ENCODE peak calls at places on chromosomes 6 and 20, in seven cellular contexts. J is stomach, P is suprapubic skin, C is heart left ventricle, A is uterus, F is Peyer's patch, V is ovary. Z is an unnamed sample.

GRCh38 chr6:18058429-18058828 is 64.0 kb downstream of the NHLRC1 start:
- DNase-seq in J (no peak), P (no peak), C (no peak), A (no peak), F (no peak), V (no peak), Z (no peak)

GRCh38 chr6:121354764-121355163 is 20.5 kb upstream of the TBC1D32 start:
- DNase-seq in J (no peak), P (no peak), C (no peak), A (no peak), F (no peak), V (no peak), Z (no peak)

GRCh38 chr6:151440930-151441329 is 11.0 kb downstream of the RMND1 start:
- DNase-seq in J (no peak), P (no peak), C (no peak), A (no peak), F (no peak), V (no peak), Z (no peak)

GRCh38 chr6:154247119-154247814 is 109.3 kb downstream of the IPCEF1 start:
- DNase-seq in J (no peak), P (no peak), C (no peak), A (no peak), F (no peak), V (no peak), Z (no peak)

GRCh38 chr6:168125429-168126001 is 46.5 kb upstream of the FRMD1 start:
- DNase-seq in J (no peak), P (peak), C (no peak), A (peak), F (no peak), V (no peak), Z (peak)

GRCh38 chr6:113530769-113531168 is 326.4 kb upstream of the MARCKS start:
- DNase-seq in J (no peak), P (no peak), C (no peak), A (no peak), F (no peak), V (no peak), Z (no peak)

GRCh38 chr6:10237284-10238043 is 177.4 kb downstream of the TFAP2A start:
- DNase-seq in J (no peak), P (no peak), C (no peak), A (no peak), F (no peak), V (no peak), Z (no peak)

GRCh38 chr20:49508435-49509199 is 26.1 kb upstream of the KCNB1 start:
- DNase-seq in J (no peak), P (no peak), C (no peak), A (no peak), F (no peak), V (no peak), Z (no peak)

DNA sequence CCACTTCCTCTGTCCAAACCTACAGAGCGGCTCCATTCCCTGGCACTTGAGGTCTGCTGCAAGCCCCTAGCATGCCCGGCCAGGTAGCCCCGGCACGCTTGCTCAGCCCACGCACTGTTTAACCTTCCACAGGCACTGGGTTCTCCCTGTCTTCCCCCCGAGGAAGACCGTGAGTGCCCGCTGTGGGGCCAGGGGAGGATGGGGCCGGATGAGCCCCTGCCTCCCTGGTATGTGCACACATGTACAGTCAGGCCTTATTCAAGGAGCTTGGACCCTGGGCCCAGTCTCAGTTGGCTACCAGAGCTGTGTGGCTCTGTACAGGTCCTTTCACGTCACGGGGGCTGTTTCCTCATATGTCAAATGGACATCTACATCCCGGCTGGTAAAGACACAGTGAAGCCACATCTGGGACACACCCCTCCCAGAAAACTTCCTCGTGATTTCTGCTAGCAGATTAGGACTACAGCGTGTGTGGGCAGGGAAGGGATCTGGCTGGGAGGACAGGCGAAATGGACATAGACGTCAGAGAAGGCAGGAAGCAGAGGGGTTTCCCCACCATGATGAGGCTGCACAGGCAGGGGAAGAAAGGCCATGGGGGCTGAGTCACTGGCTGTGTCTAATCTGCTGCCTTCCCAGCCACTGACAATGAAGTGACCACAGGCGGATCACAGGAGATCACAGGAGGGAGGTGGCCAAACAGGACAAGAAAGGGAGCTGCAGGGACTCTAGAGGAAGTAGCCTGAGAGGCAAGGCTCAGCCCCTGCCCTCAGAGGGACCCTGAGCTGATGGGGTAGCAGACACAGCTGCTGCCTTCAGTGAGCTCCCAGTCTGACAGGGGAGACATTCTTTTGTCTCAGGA is 62.9 kb downstream of the MRPL14 start:
- DNase-seq in J (peak), P (no peak), C (no peak), A (peak), F (no peak), V (no peak), Z (no peak)
- TF ChIP-seq POLR2A in J (no peak), P (no peak), C (no peak), A (no peak), F (no peak), V (no peak), Z (no peak)

GRCh38 chr6:83849610-83850009 is 3.5 kb upstream of the RIPPLY2 start:
- DNase-seq in J (no peak), P (no peak), C (no peak), A (no peak), F (no peak), V (no peak), Z (no peak)

GRCh38 chr6:83852528-83853177 is 507 bp upstream of the RIPPLY2 start:
- DNase-seq in J (no peak), P (no peak), C (no peak), A (no peak), F (no peak), V (no peak), Z (no peak)

GRCh38 chr6:83853178-83853967 is at the start of gene RIPPLY2:
- DNase-seq in J (no peak), P (no peak), C (peak), A (no peak), F (peak), V (no peak), Z (no peak)

GRCh38 chr6:83854766-83855165 is 1.6 kb downstream of the RIPPLY2 start:
- DNase-seq in J (no peak), P (no peak), C (no peak), A (no peak), F (no peak), V (no peak), Z (no peak)

GRCh38 chr6:83853968-83854501 is 875 bp downstream of the RIPPLY2 start:
- DNase-seq in J (no peak), P (no peak), C (no peak), A (no peak), F (no peak), V (no peak), Z (no peak)
- H3K4me3 ChIP-seq in J (peak), P (peak), C (peak), A (peak), F (no peak), V (no peak), Z (peak)

GRCh38 chr20:31604567-31605030 is 490 bp upstream of the ID1 start:
- DNase-seq in J (no peak), P (no peak), C (no peak), A (no peak), F (no peak), V (no peak), Z (no peak)

GRCh38 chr20:31605031-31605901 is at the start of gene ID1:
- DNase-seq in J (peak), P (peak), C (peak), A (peak), F (peak), V (peak), Z (no peak)

GRCh38 chr20:31602430-31602778 is 2.7 kb upstream of the ID1 start:
- DNase-seq in J (no peak), P (no peak), C (no peak), A (no peak), F (no peak), V (no peak), Z (no peak)

GRCh38 chr20:31602779-31603441 is 2.2 kb upstream of the ID1 start:
- DNase-seq in J (peak), P (no peak), C (no peak), A (no peak), F (no peak), V (no peak), Z (no peak)

GRCh38 chr20:31603822-31604566 is 1.1 kb upstream of the ID1 start:
- DNase-seq in J (peak), P (peak), C (peak), A (peak), F (peak), V (peak), Z (peak)
- TF ChIP-seq POLR2A in J (peak), P (no peak), C (peak), A (peak), F (peak), V (peak), Z (no peak)

DNA sequence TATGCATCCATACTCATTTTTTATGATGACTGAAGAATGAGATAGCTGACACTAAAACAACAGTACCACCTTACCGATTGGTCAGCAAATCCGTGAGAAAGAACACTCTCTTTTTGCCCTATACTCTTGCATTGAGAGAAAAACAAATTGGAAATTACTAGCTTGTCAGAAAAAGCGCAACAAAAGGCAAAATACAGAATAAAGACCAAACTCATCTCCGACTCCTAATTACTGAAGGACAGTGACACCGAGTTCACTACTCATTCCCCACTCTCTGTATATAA is 2.1 kb downstream of the MCUR1 start:
- DNase-seq in J (no peak), P (no peak), C (no peak), A (no peak), F (no peak), V (no peak), Z (no peak)
- H3K4me3 ChIP-seq in J (no peak), P (no peak), C (no peak), A (no peak), F (no peak), V (no peak), Z (no peak)

DNA sequence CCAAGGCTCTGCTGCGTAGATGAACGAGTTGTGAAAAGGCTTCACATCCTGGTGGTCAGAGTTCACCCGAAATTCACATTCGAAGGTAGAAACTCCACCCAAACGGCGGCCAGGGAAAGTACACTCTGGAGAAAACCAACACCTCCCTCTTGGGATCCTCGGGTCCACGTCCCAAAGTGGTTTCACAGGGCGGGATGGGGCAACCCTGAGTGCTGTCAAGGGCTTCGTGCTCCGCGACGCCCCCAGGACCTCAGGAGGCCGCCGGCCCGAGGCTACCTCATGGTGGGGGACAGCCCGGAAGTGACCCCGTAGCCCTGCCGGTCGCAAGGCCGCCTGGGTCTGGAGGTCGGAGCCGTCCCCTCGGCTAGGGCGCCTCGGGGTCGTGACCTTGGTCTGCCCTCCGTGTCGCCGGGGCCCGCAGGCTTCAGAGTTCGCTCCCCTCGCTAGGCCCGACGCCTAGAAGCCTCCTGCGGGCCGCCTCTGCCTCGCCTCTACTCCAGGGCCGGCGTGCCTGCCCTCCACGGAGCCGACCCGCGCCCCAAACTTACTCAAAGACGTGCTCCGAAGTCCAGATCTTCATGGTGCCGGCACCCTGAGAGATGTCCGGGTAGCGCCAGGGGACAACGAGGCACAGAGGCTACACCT is at the start of gene PRELID3B:
- DNase-seq in J (no peak), P (no peak), C (no peak), A (no peak), F (peak), V (no peak), Z (no peak)
- TF ChIP-seq POLR2A in J (no peak), P (no peak), C (no peak), A (no peak), F (peak), V (peak), Z (no peak)

GRCh38 chr6:124882580-124883393 is 79.5 kb upstream of the RNF217 start:
- DNase-seq in J (no peak), P (no peak), C (no peak), A (no peak), F (no peak), V (no peak), Z (no peak)
- H3K4me3 ChIP-seq in J (no peak), P (no peak), C (no peak), A (no peak), F (no peak), V (no peak), Z (no peak)

GRCh38 chr6:49142422-49143151 is 320.5 kb downstream of the MMUT start:
- DNase-seq in J (no peak), P (no peak), C (no peak), A (no peak), F (no peak), V (no peak), Z (no peak)
- TF ChIP-seq POLR2A in J (no peak), P (no peak), C (no peak), A (no peak), F (no peak), V (no peak), Z (no peak)